ENCODE peak calls at places on chromosomes 6 and 20, in six cellular contexts. One of them, this sample, is unnamed.

GRCh38 chr6:134347916-134348805 is 30.2 kb upstream of the SGK1 start:
- DNase-seq in tibial artery: peak; percentile 85
- DNase-seq in H9: no peak
- DNase-seq in stomach: no peak
- DNase-seq in A549: no peak
- DNase-seq in colonic mucosa: no peak
- DNase-seq in this sample: no peak

GRCh38 chr20:48577557-48577956 is 250.2 kb downstream of the PREX1 start:
- DNase-seq in H9: no peak
- DNase-seq in colonic mucosa: no peak
- DNase-seq in A549: no peak
- DNase-seq in tibial artery: no peak
- DNase-seq in stomach: no peak
- DNase-seq in this sample: no peak

GRCh38 chr6:15825332-15825930 is 162.6 kb upstream of the DTNBP1 start:
- DNase-seq in stomach: no peak
- DNase-seq in A549: no peak
- DNase-seq in H9: no peak
- DNase-seq in tibial artery: no peak
- DNase-seq in colonic mucosa: no peak
- DNase-seq in this sample: no peak

GRCh38 chr6:45584127-45584526 is 206.4 kb upstream of the SUPT3H start:
- DNase-seq in stomach: no peak
- DNase-seq in A549: no peak
- DNase-seq in H9: no peak
- DNase-seq in colonic mucosa: no peak
- DNase-seq in tibial artery: no peak
- DNase-seq in this sample: no peak

GRCh38 chr20:58011947-58012610 is 216.4 kb downstream of the ANKRD60 start:
- DNase-seq in tibial artery: peak; percentile 5
- DNase-seq in stomach: no peak
- DNase-seq in A549: no peak
- DNase-seq in colonic mucosa: no peak
- DNase-seq in H9: peak; percentile 23
- DNase-seq in this sample: peak; percentile 7

GRCh38 chr6:12628327-12628726 is 88.2 kb upstream of the PHACTR1 start:
- DNase-seq in stomach: no peak
- DNase-seq in H9: no peak
- DNase-seq in tibial artery: no peak
- DNase-seq in A549: no peak
- DNase-seq in colonic mucosa: no peak
- DNase-seq in this sample: no peak

GRCh38 chr6:158485411-158485810 is 74.5 kb upstream of the TMEM181 start:
- DNase-seq in A549: no peak
- DNase-seq in H9: no peak
- DNase-seq in stomach: no peak
- DNase-seq in tibial artery: no peak
- DNase-seq in colonic mucosa: no peak
- DNase-seq in this sample: no peak

GRCh38 chr20:13017883-13018535 is 9.2 kb downstream of the SPTLC3 start:
- DNase-seq in colonic mucosa: no peak
- DNase-seq in H9: no peak
- DNase-seq in A549: no peak
- DNase-seq in tibial artery: no peak
- DNase-seq in stomach: no peak
- DNase-seq in this sample: no peak

GRCh38 chr6:39804666-39805065 is 12.5 kb downstream of the DAAM2 start:
- DNase-seq in colonic mucosa: no peak
- DNase-seq in A549: no peak
- DNase-seq in stomach: no peak
- DNase-seq in H9: no peak
- DNase-seq in tibial artery: no peak
- DNase-seq in this sample: no peak

GRCh38 chr6:37381579-37381978 is 27.8 kb downstream of the RNF8 start:
- DNase-seq in H9: peak; percentile 78
- DNase-seq in A549: peak; percentile 15
- DNase-seq in tibial artery: no peak
- DNase-seq in colonic mucosa: peak; percentile 21
- DNase-seq in stomach: peak; percentile 54
- DNase-seq in this sample: peak; percentile 84

GRCh38 chr6:139243531-139243930 is 48.3 kb downstream of the TXLNB start:
- DNase-seq in stomach: no peak
- DNase-seq in colonic mucosa: no peak
- DNase-seq in tibial artery: no peak
- DNase-seq in A549: no peak
- DNase-seq in H9: no peak
- DNase-seq in this sample: no peak

GRCh38 chr6:85404497-85405174 is 45.2 kb upstream of the NT5E start:
- DNase-seq in A549: peak; percentile 65
- DNase-seq in H9: no peak
- DNase-seq in colonic mucosa: peak; percentile 77
- DNase-seq in stomach: peak; percentile 54
- DNase-seq in tibial artery: no peak
- DNase-seq in this sample: no peak

GRCh38 chr6:152004036-152004566 is 196.6 kb downstream of the ESR1 start:
- DNase-seq in colonic mucosa: no peak
- DNase-seq in A549: no peak
- DNase-seq in tibial artery: no peak
- DNase-seq in H9: no peak
- DNase-seq in stomach: no peak
- DNase-seq in this sample: no peak

GRCh38 chr20:46132705-46133120 is 14.6 kb downstream of the CD40 start:
- DNase-seq in H9: peak; percentile 83
- DNase-seq in A549: peak; percentile 77
- DNase-seq in colonic mucosa: peak; percentile 47
- DNase-seq in tibial artery: peak; percentile 48
- DNase-seq in stomach: peak; percentile 78
- DNase-seq in this sample: peak; percentile 93

GRCh38 chr6:111031151-111031550 is 49.3 kb downstream of the RPF2 start:
- DNase-seq in tibial artery: no peak
- DNase-seq in colonic mucosa: no peak
- DNase-seq in stomach: no peak
- DNase-seq in A549: no peak
- DNase-seq in H9: no peak
- DNase-seq in this sample: no peak

GRCh38 chr6:134394905-134395304 is 77.0 kb upstream of the SGK1 start:
- DNase-seq in tibial artery: no peak
- DNase-seq in stomach: no peak
- DNase-seq in H9: no peak
- DNase-seq in colonic mucosa: no peak
- DNase-seq in A549: no peak
- DNase-seq in this sample: no peak

GRCh38 chr6:114955363-114955762 is 612.5 kb upstream of the HS3ST5 start:
- DNase-seq in A549: no peak
- DNase-seq in colonic mucosa: no peak
- DNase-seq in stomach: no peak
- DNase-seq in H9: no peak
- DNase-seq in tibial artery: no peak
- DNase-seq in this sample: no peak

GRCh38 chr20:45611054-45611453 is 18.5 kb upstream of the WFDC10A start:
- DNase-seq in stomach: no peak
- DNase-seq in colonic mucosa: no peak
- DNase-seq in A549: no peak
- DNase-seq in tibial artery: no peak
- DNase-seq in H9: no peak
- DNase-seq in this sample: no peak

GRCh38 chr6:45791600-45792168 is 224.0 kb downstream of the CLIC5 start:
- DNase-seq in colonic mucosa: no peak
- DNase-seq in H9: no peak
- DNase-seq in tibial artery: no peak
- DNase-seq in stomach: no peak
- DNase-seq in A549: no peak
- DNase-seq in this sample: no peak

GRCh38 chr20:24828992-24829648 is 119.9 kb upstream of the CST7 start:
- DNase-seq in tibial artery: no peak
- DNase-seq in H9: no peak
- DNase-seq in stomach: no peak
- DNase-seq in A549: no peak
- DNase-seq in colonic mucosa: no peak
- DNase-seq in this sample: no peak

GRCh38 chr6:166629628-166630027 is 2.6 kb upstream of the RPS6KA2 start:
- DNase-seq in colonic mucosa: no peak
- DNase-seq in H9: no peak
- DNase-seq in stomach: no peak
- DNase-seq in A549: no peak
- DNase-seq in tibial artery: no peak
- DNase-seq in this sample: no peak

DNA sequence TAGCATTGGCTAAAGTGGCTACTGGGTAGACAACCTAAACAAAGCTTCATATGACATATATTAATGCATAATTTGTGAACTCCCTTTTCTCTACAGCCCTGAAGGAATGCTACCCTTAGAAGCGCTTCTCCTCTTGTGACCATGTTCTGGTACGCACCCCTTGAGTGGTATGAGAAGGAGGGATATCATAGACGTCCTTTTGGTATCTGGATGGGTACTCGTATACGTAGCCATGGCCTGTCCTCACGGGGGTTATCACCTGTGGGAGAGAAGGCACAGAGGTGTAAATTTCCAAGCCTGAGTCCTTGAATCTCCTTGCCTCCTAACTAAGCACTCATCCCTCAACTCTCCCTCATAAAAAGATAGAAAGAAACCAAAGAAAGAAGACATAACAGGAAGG is 39.0 kb downstream of the NEDD9 start:
- DNase-seq in colonic mucosa: no peak
- DNase-seq in stomach: no peak
- DNase-seq in A549: no peak
- DNase-seq in H9: no peak
- DNase-seq in tibial artery: no peak
- DNase-seq in this sample: peak; percentile 17
- H3K4me1 ChIP-seq in colonic mucosa: no peaks in the 10 kb centered on the region
- H3K4me1 ChIP-seq in stomach: peaks cover 9% of the 10 kb centered on the region
- H3K4me1 ChIP-seq in A549: peaks cover 82% of the 10 kb centered on the region
- H3K4me1 ChIP-seq in H9: peaks cover 13% of the 10 kb centered on the region
- H3K4me1 ChIP-seq in tibial artery: peaks cover 42% of the 10 kb centered on the region
- H3K4me1 ChIP-seq in this sample: peaks cover 2% of the 10 kb centered on the region

GRCh38 chr20:21516180-21516567 is 2.3 kb upstream of the NKX2-2 start:
- DNase-seq in H9: no peak
- DNase-seq in colonic mucosa: no peak
- DNase-seq in tibial artery: no peak
- DNase-seq in A549: no peak
- DNase-seq in stomach: no peak
- DNase-seq in this sample: no peak

GRCh38 chr20:21516861-21517565 is 3.1 kb upstream of the NKX2-2 start:
- DNase-seq in tibial artery: no peak
- DNase-seq in colonic mucosa: no peak
- DNase-seq in stomach: no peak
- DNase-seq in H9: peak; percentile 55
- DNase-seq in A549: no peak
- DNase-seq in this sample: peak; percentile 78

GRCh38 chr20:21518292-21518991 is 4.6 kb upstream of the NKX2-2 start:
- DNase-seq in A549: no peak
- DNase-seq in H9: peak; percentile 29
- DNase-seq in colonic mucosa: no peak
- DNase-seq in stomach: no peak
- DNase-seq in tibial artery: no peak
- DNase-seq in this sample: no peak

GRCh38 chr20:21519136-21519584 is 5.3 kb upstream of the NKX2-2 start:
- DNase-seq in tibial artery: no peak
- DNase-seq in A549: no peak
- DNase-seq in H9: peak; percentile 27
- DNase-seq in stomach: no peak
- DNase-seq in colonic mucosa: no peak
- DNase-seq in this sample: peak; percentile 66

DNA sequence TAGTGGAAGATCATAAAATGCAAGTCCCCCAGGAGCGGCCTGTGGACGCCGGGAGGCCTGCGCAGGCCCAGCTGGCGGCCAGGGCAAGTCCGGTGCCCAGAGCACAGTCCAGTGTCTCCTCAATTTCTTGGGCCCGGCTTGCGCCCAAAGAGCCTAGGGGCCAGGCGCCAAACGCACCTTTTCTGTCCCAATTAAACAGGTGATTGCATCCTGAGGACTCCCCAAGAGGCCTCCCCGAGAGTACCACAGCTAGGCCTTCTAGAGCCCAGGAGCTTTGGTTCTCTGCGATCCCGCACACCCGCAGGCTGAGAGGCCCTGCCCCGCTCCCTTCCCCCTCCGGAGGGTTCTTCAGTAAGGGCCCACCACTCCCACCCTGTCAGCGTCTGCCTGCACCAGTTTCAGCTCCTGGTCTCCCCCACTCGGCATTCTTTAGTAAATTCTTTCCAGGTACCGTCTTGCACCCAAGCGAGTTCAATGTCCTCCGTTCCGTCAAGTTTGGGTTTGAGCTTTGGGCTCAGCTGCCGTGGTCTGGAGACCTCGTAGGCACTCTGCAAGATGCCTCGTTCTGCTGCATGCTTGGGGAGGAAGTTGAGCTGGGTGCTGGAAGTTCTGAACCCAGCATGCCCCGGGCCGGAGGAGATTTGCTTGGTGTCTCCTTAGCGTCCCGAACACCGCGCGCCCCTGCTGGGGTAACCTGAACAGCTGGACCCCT is 3.9 kb upstream of the NKX2-2 start:
- DNase-seq in A549: no peak
- DNase-seq in stomach: no peak
- DNase-seq in H9: peak; percentile 49
- DNase-seq in tibial artery: no peak
- DNase-seq in colonic mucosa: no peak
- DNase-seq in this sample: peak; percentile 73
- H3K4me1 ChIP-seq in A549: peaks cover 35% of the 10 kb centered on the region
- H3K4me1 ChIP-seq in stomach: peaks cover 50% of the 10 kb centered on the region
- H3K4me1 ChIP-seq in H9: no peaks in the 10 kb centered on the region
- H3K4me1 ChIP-seq in tibial artery: peaks cover 43% of the 10 kb centered on the region
- H3K4me1 ChIP-seq in colonic mucosa: no peaks in the 10 kb centered on the region
- H3K4me1 ChIP-seq in this sample: peaks cover 17% of the 10 kb centered on the region

DNA sequence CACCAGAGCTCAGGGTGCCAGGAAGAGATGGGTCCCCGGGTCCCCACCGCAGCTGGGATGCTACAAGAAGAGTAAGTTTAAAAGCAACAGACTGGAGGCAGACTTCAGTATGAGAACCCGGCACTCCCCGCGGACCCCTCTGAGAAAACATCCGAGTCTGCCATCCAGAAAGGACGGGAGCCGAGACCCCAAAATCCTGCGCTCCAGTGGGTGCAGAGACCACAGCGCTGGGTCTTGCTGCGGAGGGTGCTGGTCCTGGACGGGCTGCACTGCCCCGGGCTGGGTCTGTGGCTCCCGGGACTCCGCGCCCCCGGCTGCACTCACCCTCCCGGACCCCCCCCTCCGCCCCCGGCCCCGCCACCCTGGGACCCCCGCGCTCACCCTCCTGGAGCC is 304 bp downstream of the HELZ2 start:
- DNase-seq in A549: no peak
- DNase-seq in tibial artery: no peak
- DNase-seq in H9: no peak
- DNase-seq in colonic mucosa: no peak
- DNase-seq in stomach: no peak
- DNase-seq in this sample: no peak
- H3K4me1 ChIP-seq in A549: peaks cover 20% of the 10 kb centered on the region
- H3K4me1 ChIP-seq in tibial artery: peaks cover 16% of the 10 kb centered on the region
- H3K4me1 ChIP-seq in H9: no peaks in the 10 kb centered on the region
- H3K4me1 ChIP-seq in colonic mucosa: peaks cover 9% of the 10 kb centered on the region
- H3K4me1 ChIP-seq in stomach: peaks cover 34% of the 10 kb centered on the region
- H3K4me1 ChIP-seq in this sample: no peaks in the 10 kb centered on the region

DNA sequence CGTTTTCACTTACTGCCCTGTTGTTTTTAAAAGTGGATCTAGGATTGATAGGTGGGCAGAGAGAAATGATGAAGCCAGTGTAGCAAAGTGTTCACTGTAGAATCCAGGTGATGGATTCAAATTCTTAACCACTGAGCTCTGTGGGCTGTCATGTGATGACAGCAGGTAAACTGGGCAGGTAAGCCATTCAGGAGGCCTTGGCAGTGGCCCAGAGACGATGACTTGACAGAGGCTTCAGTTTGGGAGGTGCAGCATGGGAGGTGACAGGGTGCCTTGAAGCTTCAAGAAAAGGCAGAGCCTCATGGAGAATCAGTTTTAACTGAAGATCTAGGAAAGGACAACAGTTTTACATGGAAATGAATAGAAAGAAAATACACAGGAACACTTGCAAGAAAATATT is 2.0 kb downstream of the NAA20 start:
- DNase-seq in stomach: peak; percentile 63
- DNase-seq in colonic mucosa: no peak
- DNase-seq in tibial artery: no peak
- DNase-seq in H9: no peak
- DNase-seq in A549: no peak
- DNase-seq in this sample: no peak
- H3K4me1 ChIP-seq in stomach: peaks cover 44% of the 10 kb centered on the region
- H3K4me1 ChIP-seq in colonic mucosa: peaks cover 9% of the 10 kb centered on the region
- H3K4me1 ChIP-seq in tibial artery: peaks cover 16% of the 10 kb centered on the region
- H3K4me1 ChIP-seq in H9: peaks cover 2% of the 10 kb centered on the region
- H3K4me1 ChIP-seq in A549: peaks cover 22% of the 10 kb centered on the region
- H3K4me1 ChIP-seq in this sample: peaks cover 4% of the 10 kb centered on the region